ENCODE peak calls at places on chromosome 14, in seven cellular contexts. One of them, this sample, is unnamed.

GRCh38 chr14:20807304-20807956 is 4.8 kb upstream of the RNASE1 start:
- DNase-seq in neuronal stem cell: no peak
- DNase-seq in mesendoderm: no peak
- DNase-seq in neural progenitor cell: no peak
- DNase-seq in IMR-90: no peak
- DNase-seq in MM.1S: no peak
- DNase-seq in adipocyte: no peak
- DNase-seq in this sample: no peak

GRCh38 chr14:22824711-22825359 is 4.9 kb upstream of the MRPL52 start:
- DNase-seq in neural progenitor cell: no peak
- DNase-seq in neuronal stem cell: no peak
- DNase-seq in MM.1S: peak; percentile 31
- DNase-seq in adipocyte: peak; percentile 71
- DNase-seq in IMR-90: peak; percentile 98
- DNase-seq in mesendoderm: peak; percentile 85
- DNase-seq in this sample: no peak

GRCh38 chr14:29236848-29237247 is 470.3 kb downstream of the FOXG1 start:
- DNase-seq in neural progenitor cell: no peak
- DNase-seq in neuronal stem cell: no peak
- DNase-seq in mesendoderm: no peak
- DNase-seq in adipocyte: peak; percentile 83
- DNase-seq in IMR-90: peak; percentile 92
- DNase-seq in MM.1S: no peak
- DNase-seq in this sample: no peak

GRCh38 chr14:35534884-35535793 is 1.2 kb downstream of the INSM2 start:
- DNase-seq in neural progenitor cell: peak; percentile 91
- DNase-seq in MM.1S: peak; percentile 48
- DNase-seq in adipocyte: peak; percentile 83
- DNase-seq in neuronal stem cell: peak; percentile 84
- DNase-seq in mesendoderm: peak; percentile 80
- DNase-seq in IMR-90: peak; percentile 62
- DNase-seq in this sample: peak; percentile 64

GRCh38 chr14:102958461-102958860 is 36.0 kb downstream of the AMN start:
- DNase-seq in adipocyte: no peak
- DNase-seq in MM.1S: no peak
- DNase-seq in neuronal stem cell: no peak
- DNase-seq in IMR-90: no peak
- DNase-seq in neural progenitor cell: no peak
- DNase-seq in mesendoderm: no peak
- DNase-seq in this sample: no peak

GRCh38 chr14:21385170-21385904 is 1.5 kb upstream of the SUPT16H start:
- DNase-seq in IMR-90: no peak
- DNase-seq in mesendoderm: no peak
- DNase-seq in neural progenitor cell: peak; percentile 8
- DNase-seq in MM.1S: no peak
- DNase-seq in neuronal stem cell: no peak
- DNase-seq in adipocyte: no peak
- DNase-seq in this sample: peak; percentile 25

GRCh38 chr14:22871200-22871961 is at the start of gene LRP10:
- DNase-seq in MM.1S: peak; percentile 82
- DNase-seq in neural progenitor cell: peak; percentile 97
- DNase-seq in adipocyte: peak; percentile 95
- DNase-seq in mesendoderm: peak; percentile 98
- DNase-seq in neuronal stem cell: peak; percentile 87
- DNase-seq in IMR-90: peak; percentile 75
- DNase-seq in this sample: peak; percentile 98

GRCh38 chr14:36515105-36515593 is 4.9 kb downstream of the NKX2-1 start:
- DNase-seq in adipocyte: no peak
- DNase-seq in MM.1S: no peak
- DNase-seq in IMR-90: no peak
- DNase-seq in neural progenitor cell: no peak
- DNase-seq in mesendoderm: no peak
- DNase-seq in neuronal stem cell: no peak
- DNase-seq in this sample: no peak

GRCh38 chr14:96042218-96042930 is 3.2 kb downstream of the C14orf132 start:
- DNase-seq in mesendoderm: no peak
- DNase-seq in IMR-90: peak; percentile 69
- DNase-seq in neuronal stem cell: no peak
- DNase-seq in neural progenitor cell: no peak
- DNase-seq in adipocyte: peak; percentile 72
- DNase-seq in MM.1S: no peak
- DNase-seq in this sample: no peak
- H3K4me1 ChIP-seq in mesendoderm: no peaks in the 10 kb centered on the region
- H3K4me1 ChIP-seq in IMR-90: peaks cover 12% of the 10 kb centered on the region
- H3K4me1 ChIP-seq in neuronal stem cell: peaks cover 5% of the 10 kb centered on the region
- H3K4me1 ChIP-seq in neural progenitor cell: peaks cover 3% of the 10 kb centered on the region
- H3K4me1 ChIP-seq in adipocyte: peaks cover 17% of the 10 kb centered on the region
- H3K4me1 ChIP-seq in MM.1S: no peaks in the 10 kb centered on the region
- H3K4me1 ChIP-seq in this sample: peaks cover 9% of the 10 kb centered on the region

DNA sequence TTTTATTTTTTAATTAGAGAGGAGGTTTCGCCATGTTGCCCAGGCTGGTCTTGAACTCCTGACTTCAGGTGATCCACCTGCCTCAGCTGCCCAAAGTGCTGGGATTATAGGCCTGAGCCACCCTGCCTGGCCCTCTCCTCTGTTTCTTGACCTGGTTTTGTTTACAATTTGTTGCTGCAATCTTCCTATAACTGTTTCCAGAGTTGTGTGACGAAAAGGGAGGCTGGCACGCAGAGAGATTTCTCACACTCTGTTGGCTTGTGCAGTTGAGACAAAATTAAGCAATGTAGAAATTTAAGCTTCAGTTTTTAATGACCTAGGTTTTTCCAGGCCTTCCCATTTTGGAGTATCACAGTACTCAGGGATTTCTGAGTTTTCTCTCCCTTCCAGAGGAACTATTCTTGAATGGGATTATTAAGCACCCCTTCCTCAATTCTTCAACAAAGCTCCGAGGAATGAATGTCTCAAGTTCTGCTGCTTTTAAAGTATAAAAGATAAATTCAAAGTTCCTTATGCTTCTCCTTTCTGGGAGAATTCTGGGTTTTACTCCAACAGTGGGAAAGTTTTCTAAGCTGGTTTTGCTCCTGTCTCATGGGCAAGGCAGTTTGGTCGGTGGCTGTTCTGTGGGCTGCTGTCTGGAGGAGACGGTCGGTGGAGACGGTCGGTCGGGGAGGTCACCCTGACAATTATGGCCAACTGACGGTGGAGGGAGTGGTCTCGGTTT is 20.4 kb upstream of the FOS start:
- DNase-seq in IMR-90: peak; percentile 59
- DNase-seq in neuronal stem cell: no peak
- DNase-seq in mesendoderm: no peak
- DNase-seq in adipocyte: peak; percentile 82
- DNase-seq in MM.1S: no peak
- DNase-seq in neural progenitor cell: no peak
- DNase-seq in this sample: peak; percentile 45
- H3K9ac ChIP-seq in IMR-90: peak overlapping the region; percentile 52
- H3K9ac ChIP-seq in neuronal stem cell: no peak overlapping the region
- H3K9ac ChIP-seq in mesendoderm: peak overlapping the region; percentile 84
- H3K9ac ChIP-seq in adipocyte: peak overlapping the region; percentile 90
- H3K9ac ChIP-seq in MM.1S: peak overlapping the region; percentile 94
- H3K9ac ChIP-seq in neural progenitor cell: no peak overlapping the region
- H3K9ac ChIP-seq in this sample: peak overlapping the region; percentile 75

DNA sequence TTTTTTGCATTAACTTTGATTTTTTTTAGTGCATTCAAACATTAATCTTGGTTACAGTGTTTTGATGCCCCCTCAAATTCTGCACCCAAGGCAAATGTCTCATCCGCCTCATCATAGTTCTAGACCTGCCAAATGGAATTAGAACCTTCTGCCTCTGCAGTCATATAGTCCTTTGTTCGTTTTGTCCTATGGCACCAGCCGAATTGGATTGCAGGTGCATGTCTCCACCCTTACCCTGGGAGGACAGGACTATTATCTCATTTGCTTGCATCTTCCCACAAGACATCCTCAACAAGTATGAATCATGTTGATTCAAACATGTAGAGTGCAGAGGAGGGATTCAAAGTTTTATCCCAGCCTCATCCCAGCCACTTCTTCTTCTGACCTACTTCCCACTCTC is 579.1 kb downstream of the VRK1 start:
- DNase-seq in IMR-90: no peak
- DNase-seq in mesendoderm: no peak
- DNase-seq in neural progenitor cell: no peak
- DNase-seq in neuronal stem cell: no peak
- DNase-seq in MM.1S: no peak
- DNase-seq in adipocyte: no peak
- DNase-seq in this sample: no peak
- H3K4me1 ChIP-seq in IMR-90: no peaks in the 10 kb centered on the region
- H3K4me1 ChIP-seq in mesendoderm: peaks cover 3% of the 10 kb centered on the region
- H3K4me1 ChIP-seq in neural progenitor cell: peaks cover 18% of the 10 kb centered on the region
- H3K4me1 ChIP-seq in neuronal stem cell: peaks cover 6% of the 10 kb centered on the region
- H3K4me1 ChIP-seq in MM.1S: no peaks in the 10 kb centered on the region
- H3K4me1 ChIP-seq in adipocyte: no peaks in the 10 kb centered on the region
- H3K4me1 ChIP-seq in this sample: no peaks in the 10 kb centered on the region

DNA sequence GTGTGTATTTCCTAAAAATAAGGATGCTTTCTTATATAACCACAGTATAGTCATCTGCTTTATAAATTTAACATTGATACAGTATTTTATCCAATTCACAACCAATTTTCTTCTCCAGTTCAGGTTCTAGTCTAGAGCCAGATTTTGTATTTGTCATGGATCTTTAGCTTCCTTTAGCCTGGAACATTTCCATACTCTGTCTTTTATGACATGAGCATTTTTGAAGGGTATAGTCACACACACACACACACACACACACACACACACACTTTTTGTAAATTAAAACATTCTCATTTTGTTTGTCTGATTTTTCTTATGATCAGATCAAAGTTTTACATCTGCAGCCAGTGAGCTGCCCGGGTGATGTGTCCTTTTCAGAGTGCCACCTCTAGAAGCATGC is 25.4 kb downstream of the CGRRF1 start:
- DNase-seq in neuronal stem cell: no peak
- DNase-seq in adipocyte: no peak
- DNase-seq in IMR-90: peak; percentile 10
- DNase-seq in neural progenitor cell: no peak
- DNase-seq in mesendoderm: no peak
- DNase-seq in MM.1S: no peak
- DNase-seq in this sample: no peak
- H3K9ac ChIP-seq in neuronal stem cell: no peak overlapping the region
- H3K9ac ChIP-seq in adipocyte: no peak overlapping the region
- H3K9ac ChIP-seq in IMR-90: no peak overlapping the region
- H3K9ac ChIP-seq in neural progenitor cell: no peak overlapping the region
- H3K9ac ChIP-seq in mesendoderm: no peak overlapping the region
- H3K9ac ChIP-seq in MM.1S: no peak overlapping the region
- H3K9ac ChIP-seq in this sample: no peak overlapping the region

GRCh38 chr14:89384636-89385035 is 32.4 kb downstream of the FOXN3 start:
- DNase-seq in MM.1S: no peak
- DNase-seq in neuronal stem cell: no peak
- DNase-seq in neural progenitor cell: no peak
- DNase-seq in mesendoderm: no peak
- DNase-seq in adipocyte: no peak
- DNase-seq in IMR-90: no peak
- DNase-seq in this sample: no peak
- H3K4me1 ChIP-seq in MM.1S: no peaks in the 10 kb centered on the region
- H3K4me1 ChIP-seq in neuronal stem cell: no peaks in the 10 kb centered on the region
- H3K4me1 ChIP-seq in neural progenitor cell: peaks cover 7% of the 10 kb centered on the region
- H3K4me1 ChIP-seq in mesendoderm: peaks cover 4% of the 10 kb centered on the region
- H3K4me1 ChIP-seq in adipocyte: peaks cover 22% of the 10 kb centered on the region
- H3K4me1 ChIP-seq in IMR-90: peaks cover 2% of the 10 kb centered on the region
- H3K4me1 ChIP-seq in this sample: no peaks in the 10 kb centered on the region

DNA sequence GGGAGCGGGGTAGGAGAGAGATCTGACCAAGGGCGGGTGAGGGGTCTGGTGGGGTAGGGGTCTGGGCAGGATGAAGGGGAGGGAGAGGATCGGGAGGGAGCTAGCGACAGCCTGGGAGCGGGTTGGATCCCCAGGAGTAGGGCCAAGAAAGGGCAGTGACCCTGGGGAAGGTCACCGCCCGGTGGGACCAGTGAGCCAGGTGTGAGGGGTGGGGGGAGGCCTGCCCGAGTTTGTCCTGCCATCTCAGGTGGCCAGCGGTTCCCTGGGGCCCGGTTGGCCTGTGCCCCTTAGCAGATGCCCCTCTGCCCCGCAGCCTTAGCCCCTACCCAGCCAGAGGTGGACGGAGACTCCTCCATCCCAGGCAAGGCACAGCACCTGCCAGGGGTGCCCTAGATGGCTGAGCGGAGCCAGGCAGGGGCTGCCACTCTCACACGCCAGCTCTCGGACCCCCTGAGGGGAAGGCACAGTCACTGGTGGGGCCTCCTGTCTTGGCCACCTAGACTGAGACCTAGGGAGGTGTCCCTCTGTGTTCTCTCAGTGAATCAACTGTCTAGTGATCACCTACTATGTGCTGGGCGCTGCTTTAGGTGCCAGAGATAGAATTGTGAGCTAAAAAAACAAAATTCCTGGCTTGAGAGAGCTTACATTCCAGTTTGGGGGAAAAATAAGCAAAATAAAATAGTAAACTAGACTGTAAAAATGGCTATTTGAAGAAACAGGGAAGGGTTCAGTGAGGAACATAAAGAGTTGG is 631 bp upstream of the TTC7B start:
- DNase-seq in neural progenitor cell: no peak
- DNase-seq in adipocyte: no peak
- DNase-seq in MM.1S: no peak
- DNase-seq in IMR-90: no peak
- DNase-seq in neuronal stem cell: no peak
- DNase-seq in mesendoderm: no peak
- DNase-seq in this sample: no peak
- H3K9ac ChIP-seq in neural progenitor cell: no peak overlapping the region
- H3K9ac ChIP-seq in adipocyte: no peak overlapping the region
- H3K9ac ChIP-seq in MM.1S: no peak overlapping the region
- H3K9ac ChIP-seq in IMR-90: no peak overlapping the region
- H3K9ac ChIP-seq in neuronal stem cell: peak overlapping the region; percentile 47
- H3K9ac ChIP-seq in mesendoderm: peak overlapping the region; percentile 62
- H3K9ac ChIP-seq in this sample: no peak overlapping the region

This sample was measured in colonic mucosa.